ENCODE peak calls at places on chromosomes 4 and X, in four cellular contexts. P, K, T and C are unnamed samples.

GRCh38 chr4:110769578-110769977 is 146.7 kb upstream of the PITX2 start:
- DNase-seq in P (no peak), K (no peak), T (no peak), C (no peak)

GRCh38 chr4:107147864-107148263 is 111.8 kb upstream of the DKK2 start:
- DNase-seq in P (no peak), K (no peak), T (no peak), C (no peak)

GRCh38 chrX:138745215-138745614 is 33.7 kb upstream of the FGF13 start:
- DNase-seq in P (peak), K (no peak), T (no peak), C (no peak)

GRCh38 chr4:8580321-8581093 is at the start of gene GPR78:
- DNase-seq in P (no peak), K (no peak), T (no peak), C (no peak)

GRCh38 chr4:102405706-102406510 is 60.6 kb upstream of the SLC39A8 start:
- DNase-seq in P (no peak), K (no peak), T (no peak), C (no peak)

GRCh38 chr4:173807347-173807746 is 277.3 kb upstream of the HAND2 start:
- DNase-seq in P (no peak), K (no peak), T (peak), C (no peak)

GRCh38 chr4:189404271-189404670 is 536.4 kb upstream of the FRG1 start:
- DNase-seq in P (no peak), K (no peak), T (no peak), C (no peak)

GRCh38 chrX:147920161-147920666 is 8.5 kb downstream of the FMR1 start:
- DNase-seq in P (no peak), K (no peak), T (no peak), C (no peak)

GRCh38 chr4:2712261-2712842 is 43.8 kb downstream of the TNIP2 start:
- DNase-seq in P (peak), K (no peak), T (no peak), C (no peak)

GRCh38 chr4:124854968-124855367 is 142.4 kb upstream of the ANKRD50 start:
- DNase-seq in P (no peak), K (no peak), T (no peak), C (no peak)

GRCh38 chrX:72540318-72540717 is 32.3 kb downstream of the HDAC8 start:
- DNase-seq in P (peak), K (no peak), T (no peak), C (no peak)

GRCh38 chr4:2785613-2786012 is 7.3 kb upstream of the SH3BP2 start:
- DNase-seq in P (no peak), K (no peak), T (no peak), C (no peak)

GRCh38 chrX:10769165-10769564 is 148.8 kb upstream of the MID1 start:
- DNase-seq in P (peak), K (no peak), T (no peak), C (no peak)

GRCh38 chr4:47692691-47693090 is 145.2 kb downstream of the CORIN start:
- DNase-seq in P (peak), K (no peak), T (no peak), C (no peak)

GRCh38 chrX:53316860-53317237 is 35.5 kb upstream of the IQSEC2 start:
- DNase-seq in P (peak), K (no peak), T (no peak), C (no peak)

GRCh38 chrX:23902419-23902818 is 5.3 kb downstream of the APOO start:
- DNase-seq in P (peak), K (no peak), T (no peak), C (no peak)

GRCh38 chr4:147769386-147769785 is 37.5 kb downstream of the ARHGAP10 start:
- DNase-seq in P (no peak), K (no peak), T (no peak), C (no peak)